ENCODE peak calls at places on chromosomes 16 and 17, in ten cellular contexts. P is fibroblast of lung, R is BJ, D is BE2C, V is WTC11, N is MCF 10A, X is heart right ventricle, J is bronchial epithelial cell, B is mucosa of descending colon, K is upper lobe of right lung. M is an unnamed sample.
A peak's percentile ranks its signal among the peaks of the same experiment; 100 is the strongest.

GRCh38 chr16:75559564-75560372 is 3.7 kb upstream of the TMEM231 start:
- DNase-seq in R (no peak), B (no peak), J (peak; percentile 27), X (no peak), N (peak; percentile 28), P (peak; percentile 73), V (no peak), K (no peak), D (no peak), M (no peak)

GRCh38 chr17:81136366-81136765 is 28.9 kb upstream of the PVALEF start:
- DNase-seq in P (no peak), R (no peak), X (no peak), B (no peak), J (no peak), N (no peak), K (no peak), D (no peak), V (no peak), M (no peak)

GRCh38 chr17:7842950-7843535 is 9.0 kb downstream of the KDM6B start:
- DNase-seq in V (peak; percentile 58), D (peak; percentile 52), B (peak; percentile 87), K (peak; percentile 89), N (peak; percentile 83), P (peak; percentile 93), J (peak; percentile 94), R (no peak), X (peak; percentile 66), M (no peak)

GRCh38 chr17:78737332-78737731 is 44.7 kb downstream of the CYTH1 start:
- DNase-seq in N (peak; percentile 61), J (peak; percentile 87), K (no peak), R (peak; percentile 44), P (peak; percentile 76), X (no peak), V (no peak), B (no peak), D (no peak), M (no peak)

GRCh38 chr17:1931759-1932579 is 93.2 kb downstream of the RTN4RL1 start:
- DNase-seq in J (peak; percentile 35), K (no peak), D (no peak), B (no peak), P (peak; percentile 51), V (peak; percentile 73), X (peak; percentile 58), R (no peak), N (no peak), M (no peak)

GRCh38 chr16:83552193-83552592 is 255.6 kb upstream of the HSBP1 start:
- DNase-seq in K (no peak), R (no peak), J (peak; percentile 52), P (peak; percentile 62), X (no peak), D (no peak), B (no peak), V (no peak), N (peak; percentile 21), M (no peak)

GRCh38 chr17:40883960-40884359 is 1.1 kb downstream of the KRT20 start:
- DNase-seq in K (no peak), X (no peak), D (no peak), V (no peak), J (no peak), N (no peak), B (no peak), P (no peak), R (no peak), M (no peak)

GRCh38 chr16:72921620-72922019 is 126.3 kb downstream of the ZFHX3 start:
- DNase-seq in D (peak; percentile 97), B (no peak), X (peak; percentile 27), J (no peak), R (no peak), K (no peak), N (no peak), V (no peak), P (peak; percentile 72), M (no peak)

GRCh38 chr17:8359769-8360168 is 16.7 kb downstream of the KRABD2 start:
- DNase-seq in V (no peak), R (peak; percentile 68), D (no peak), P (peak; percentile 91), J (peak; percentile 88), K (no peak), N (peak; percentile 78), B (no peak), X (no peak), M (no peak)

GRCh38 chr17:1649844-1650409 is at the start of gene RILP:
- DNase-seq in D (no peak), N (peak; percentile 78), P (peak; percentile 40), B (peak; percentile 93), J (peak; percentile 64), R (no peak), X (peak; percentile 87), V (peak; percentile 57), K (peak; percentile 95), M (peak; percentile 63)

GRCh38 chr17:81494984-81495383 is 17.6 kb downstream of the ACTG1 start:
- DNase-seq in J (no peak), R (no peak), D (no peak), P (no peak), V (no peak), N (no peak), X (peak; percentile 1), K (no peak), B (no peak), M (peak; percentile 37)

GRCh38 chr16:50093607-50094570 is 28.1 kb downstream of the HEATR3 start:
- DNase-seq in N (no peak), D (no peak), X (peak; percentile 30), P (peak; percentile 21), B (no peak), R (no peak), K (peak; percentile 69), J (no peak), V (no peak), M (no peak)

GRCh38 chr17:75110307-75110937 is 653 bp downstream of the ARMC7 start:
- DNase-seq in X (no peak), D (no peak), V (peak; percentile 51), K (no peak), B (no peak), R (no peak), P (no peak), N (no peak), J (no peak), M (peak; percentile 46)

GRCh38 chr16:53678756-53679334 is 24.8 kb downstream of the RPGRIP1L start:
- DNase-seq in B (no peak), J (no peak), X (no peak), V (no peak), P (peak; percentile 25), N (no peak), K (no peak), D (no peak), R (no peak), M (no peak)

DNA sequence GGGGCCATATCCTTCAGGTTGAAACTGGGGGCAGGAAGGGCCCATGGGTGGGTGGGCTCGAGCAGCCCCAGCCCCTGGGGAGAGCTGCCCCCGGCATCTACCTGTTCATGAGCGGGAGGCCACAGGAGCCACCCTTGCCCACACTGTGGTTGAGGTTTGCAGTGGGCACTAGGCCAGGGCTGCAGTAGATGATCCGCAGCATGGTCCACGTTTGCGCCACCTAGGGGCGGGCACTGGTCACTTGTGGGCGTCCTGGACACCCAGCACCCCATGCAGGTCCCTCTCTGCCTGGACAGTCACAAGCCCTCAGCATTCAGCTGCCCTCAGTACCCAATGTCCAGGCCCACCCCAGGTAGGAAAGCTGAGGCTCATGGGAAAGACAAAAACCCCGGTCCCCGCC is 1.8 kb upstream of the JMJD8 start:
- DNase-seq in J (peak; percentile 16), D (peak; percentile 82), P (peak; percentile 26), R (no peak), V (peak; percentile 70), X (no peak), B (no peak), K (no peak), N (peak; percentile 67), M (peak; percentile 83)
- TF ChIP-seq CTCF in J (peak; percentile 66), D (peak; percentile 67), P (peak; percentile 23), R (peak; percentile 60), V (peak; percentile 60), X (no peak), B (peak; percentile 23), K (peak; percentile 41), N (peak; percentile 57), M (peak; percentile 53)

GRCh38 chr16:85585762-85586161 is 27.4 kb upstream of the GSE1 start:
- DNase-seq in R (no peak), D (no peak), K (no peak), N (no peak), B (no peak), P (no peak), J (no peak), V (no peak), X (no peak), M (no peak)

GRCh38 chr16:85584989-85585388 is 28.1 kb upstream of the GSE1 start:
- DNase-seq in V (no peak), X (no peak), B (no peak), D (no peak), R (no peak), P (no peak), N (no peak), K (no peak), J (no peak), M (no peak)

GRCh38 chr16:85584192-85584757 is 28.8 kb upstream of the GSE1 start:
- DNase-seq in V (no peak), B (no peak), R (no peak), N (no peak), K (no peak), J (no peak), P (no peak), X (no peak), D (no peak), M (no peak)

GRCh38 chr16:85587763-85588474 is 25.2 kb upstream of the GSE1 start:
- DNase-seq in J (no peak), R (no peak), B (no peak), X (no peak), K (no peak), D (no peak), N (no peak), P (no peak), V (no peak), M (no peak)

GRCh38 chr16:85586360-85587145 is 26.6 kb upstream of the GSE1 start:
- DNase-seq in D (peak; percentile 72), K (no peak), P (peak; percentile 39), N (no peak), R (no peak), B (no peak), J (no peak), X (peak; percentile 59), V (no peak), M (no peak)
- TF ChIP-seq CTCF in D (no peak), K (no peak), P (no peak), N (no peak), R (no peak), B (no peak), J (no peak), X (no peak), V (no peak), M (no peak)

DNA sequence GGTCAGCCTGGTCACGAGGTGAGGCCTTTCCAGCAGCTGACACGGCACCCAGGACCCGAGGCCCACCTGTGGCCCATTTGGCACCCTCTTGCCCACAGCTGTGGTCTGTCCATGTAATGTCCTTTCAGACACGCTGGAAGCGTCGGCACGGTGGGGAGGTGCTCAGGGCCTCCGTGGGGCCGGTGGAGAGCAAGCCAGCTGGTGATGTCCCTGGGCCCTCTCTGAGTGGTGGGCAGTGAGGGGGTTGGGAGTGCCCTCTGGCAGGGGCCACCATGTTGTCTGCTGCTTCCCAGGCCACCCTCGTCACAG is 97.3 kb upstream of the ZNF469 start:
- DNase-seq in X (no peak), R (no peak), P (no peak), K (no peak), B (peak; percentile 34), V (no peak), N (no peak), J (no peak), D (no peak), M (no peak)
- TF ChIP-seq CTCF in X (no peak), R (no peak), P (no peak), K (no peak), B (no peak), V (no peak), N (no peak), J (no peak), D (no peak), M (no peak)

GRCh38 chr17:60909405-60909804 is 231.8 kb downstream of the BCAS3 start:
- DNase-seq in D (no peak), V (no peak), K (no peak), N (no peak), B (no peak), P (peak; percentile 22), J (no peak), X (no peak), R (no peak), M (no peak)
- TF ChIP-seq CTCF in D (no peak), V (no peak), K (no peak), N (no peak), B (no peak), P (no peak), J (no peak), X (no peak), R (no peak), M (no peak)

M was measured in Calu3.